ENCODE peak calls at places on chromosomes 7 and 10, in seven cellular contexts. S is fibroblast of the aortic adventitia, G is ecto neural progenitor cell, M is GM23338, C is activated T-helper 1 cell treated with Interleukin-2 at 50 U/mL for 16 hours, N is HTR-8/SVneo, A is anterior cingulate cortex. R is an unnamed sample.

GRCh38 chr7:130990178-130990832 is 256.3 kb upstream of the KLF14 start:
- DNase-seq in S (no peak), G (no peak), M (no peak), C (peak; percentile 23), N (no peak), A (no peak), R (no peak)

GRCh38 chr7:44696728-44697127 is 51.9 kb upstream of the ZMIZ2 start:
- DNase-seq in S (no peak), G (no peak), M (no peak), C (no peak), N (no peak), A (no peak), R (no peak)

GRCh38 chr10:22714524-22715289 is at the start of gene PIP4K2A:
- DNase-seq in S (peak; percentile 62), G (peak; percentile 73), M (peak; percentile 76), C (peak; percentile 74), N (peak; percentile 45), A (peak; percentile 44), R (peak; percentile 78)

GRCh38 chr7:155705656-155706360 is 61.3 kb downstream of the RBM33 start:
- DNase-seq in S (no peak), G (no peak), M (no peak), C (no peak), N (no peak), A (no peak), R (no peak)

GRCh38 chr7:23249486-23249885 is 2.9 kb downstream of the GPNMB start:
- DNase-seq in S (peak; percentile 15), G (no peak), M (no peak), C (no peak), N (no peak), A (no peak), R (no peak)

GRCh38 chr7:144812379-144813283 is 23.2 kb downstream of the TPK1 start:
- DNase-seq in S (no peak), G (no peak), M (no peak), C (peak; percentile 21), N (no peak), A (no peak), R (no peak)

GRCh38 chr7:157712666-157713235 is 375.9 kb downstream of the DNAJB6 start:
- DNase-seq in S (no peak), G (peak; percentile 44), M (no peak), C (no peak), N (no peak), A (no peak), R (no peak)

GRCh38 chr7:66666313-66666952 is 37.8 kb downstream of the KCTD7 start:
- DNase-seq in S (no peak), G (no peak), M (no peak), C (no peak), N (no peak), A (no peak), R (no peak)

GRCh38 chr10:7121154-7121797 is 289.6 kb downstream of the SFMBT2 start:
- DNase-seq in S (peak; percentile 4), G (peak; percentile 73), M (peak; percentile 90), C (peak; percentile 24), N (peak; percentile 62), A (no peak), R (peak; percentile 50)

GRCh38 chr10:55704950-55705349 is 656.1 kb downstream of the ZWINT start:
- DNase-seq in S (no peak), G (no peak), M (no peak), C (no peak), N (no peak), A (no peak), R (no peak)

GRCh38 chr10:32239770-32240169 is 107.2 kb downstream of the EPC1 start:
- DNase-seq in S (peak; percentile 90), G (no peak), M (no peak), C (no peak), N (no peak), A (no peak), R (no peak)

GRCh38 chr10:110505130-110505815 is 7.6 kb downstream of the DUSP5 start:
- DNase-seq in S (no peak), G (no peak), M (no peak), C (no peak), N (no peak), A (no peak), R (no peak)

GRCh38 chr7:44665531-44666213 is 59.2 kb downstream of the OGDH start:
- DNase-seq in S (peak; percentile 91), G (no peak), M (no peak), C (no peak), N (no peak), A (no peak), R (no peak)

GRCh38 chr10:81303656-81304055 is 571.3 kb upstream of the NRG3 start:
- DNase-seq in S (no peak), G (no peak), M (no peak), C (no peak), N (no peak), A (no peak), R (no peak)

GRCh38 chr10:122688293-122688989 is 11.2 kb downstream of the C10orf120 start:
- DNase-seq in S (peak; percentile 10), G (no peak), M (peak; percentile 9), C (no peak), N (peak; percentile 3), A (peak; percentile 1), R (no peak)

GRCh38 chr7:115805458-115805857 is 225.1 kb downstream of the TFEC start:
- DNase-seq in S (no peak), G (no peak), M (no peak), C (no peak), N (no peak), A (no peak), R (no peak)

GRCh38 chr7:143901360-143901709 is 641 bp downstream of the TCAF1 start:
- DNase-seq in S (peak; percentile 66), G (peak; percentile 76), M (no peak), C (no peak), N (no peak), A (no peak), R (no peak)

GRCh38 chr7:130393095-130393494 is 12.8 kb downstream of the CPA1 start:
- DNase-seq in S (peak; percentile 91), G (no peak), M (no peak), C (no peak), N (no peak), A (no peak), R (no peak)

GRCh38 chr10:1362589-1363465 is 306.6 kb downstream of the WDR37 start:
- DNase-seq in S (no peak), G (peak; percentile 35), M (no peak), C (no peak), N (no peak), A (no peak), R (no peak)

GRCh38 chr7:90720970-90721768 is 125.0 kb downstream of the CDK14 start:
- DNase-seq in S (peak; percentile 92), G (no peak), M (peak; percentile 43), C (no peak), N (no peak), A (no peak), R (no peak)

R was measured in GM18507.